ENCODE peak calls at places on chromosome 16, in ten cellular contexts. V is suprapubic skin, F is OCI-LY7, O is body of pancreas, H is right atrium auricular region, C is cardiac muscle cell, X is neural progenitor cell, K is Caco-2, J is mucosa of descending colon, M is stomach. E is an unnamed sample.
A peak's percentile ranks its signal among the peaks of the same experiment; 100 is the strongest.

GRCh38 chr16:14350626-14351025 is 279.4 kb downstream of the PARN start:
- DNase-seq in V (no peak), F (no peak), O (no peak), H (no peak), C (no peak), X (no peak), K (no peak), J (no peak), M (no peak), E (no peak)

GRCh38 chr16:64356267-64356666 is 765.6 kb downstream of the CDH11 start:
- DNase-seq in V (no peak), F (no peak), O (no peak), H (no peak), C (peak; percentile 84), X (no peak), K (no peak), J (no peak), M (no peak), E (no peak)

GRCh38 chr16:2286550-2286949 is 18.6 kb upstream of the RNPS1 start:
- DNase-seq in V (no peak), F (no peak), O (no peak), H (no peak), C (no peak), X (no peak), K (no peak), J (no peak), M (no peak), E (no peak)

GRCh38 chr16:69309316-69309715 is 1.8 kb upstream of the VPS4A start:
- DNase-seq in V (no peak), F (no peak), O (no peak), H (no peak), C (no peak), X (no peak), K (peak; percentile 29), J (no peak), M (no peak), E (no peak)

GRCh38 chr16:27322858-27323780 is 9.3 kb downstream of the IL4R start:
- DNase-seq in V (peak; percentile 57), F (no peak), O (peak; percentile 73), H (no peak), C (no peak), X (no peak), K (peak; percentile 68), J (peak; percentile 85), M (peak; percentile 75), E (no peak)

GRCh38 chr16:66928702-66929388 is 3.5 kb upstream of the RRAD start:
- DNase-seq in V (no peak), F (peak; percentile 29), O (no peak), H (no peak), C (peak; percentile 50), X (peak; percentile 58), K (no peak), J (peak; percentile 53), M (no peak), E (no peak)

GRCh38 chr16:11032922-11033291 is 88.5 kb downstream of the CLEC16A start:
- DNase-seq in V (no peak), F (no peak), O (no peak), H (peak; percentile 73), C (peak; percentile 88), X (peak; percentile 73), K (no peak), J (peak; percentile 22), M (peak; percentile 25), E (no peak)

GRCh38 chr16:68936729-68937631 is 93.6 kb downstream of the TANGO6 start:
- DNase-seq in V (no peak), F (no peak), O (no peak), H (no peak), C (peak; percentile 47), X (no peak), K (no peak), J (no peak), M (no peak), E (no peak)

GRCh38 chr16:31491778-31492418 is 9.0 kb downstream of the SLC5A2 start:
- DNase-seq in V (no peak), F (no peak), O (no peak), H (no peak), C (no peak), X (no peak), K (no peak), J (no peak), M (no peak), E (no peak)

GRCh38 chr16:66856184-66856730 is 12.0 kb downstream of the CA7 start:
- DNase-seq in V (no peak), F (no peak), O (no peak), H (no peak), C (no peak), X (no peak), K (no peak), J (no peak), M (no peak), E (no peak)

GRCh38 chr16:27430923-27431484 is 29.0 kb downstream of the IL21R start:
- DNase-seq in V (peak; percentile 52), F (peak; percentile 70), O (no peak), H (peak; percentile 13), C (peak; percentile 26), X (no peak), K (no peak), J (no peak), M (peak; percentile 13), E (no peak)

GRCh38 chr16:2816751-2817495 is at the start of gene PRSS21:
- DNase-seq in V (peak; percentile 71), F (peak; percentile 68), O (peak; percentile 27), H (no peak), C (no peak), X (no peak), K (no peak), J (no peak), M (no peak), E (no peak)

GRCh38 chr16:50946098-50946497 is 204.2 kb downstream of the CYLD start:
- DNase-seq in V (no peak), F (no peak), O (no peak), H (no peak), C (no peak), X (no peak), K (no peak), J (no peak), M (no peak), E (no peak)

GRCh38 chr16:66551362-66551761 is 1.0 kb upstream of the CKLF start:
- DNase-seq in V (no peak), F (peak; percentile 82), O (no peak), H (no peak), C (no peak), X (peak; percentile 37), K (peak; percentile 82), J (peak; percentile 45), M (no peak), E (no peak)

DNA sequence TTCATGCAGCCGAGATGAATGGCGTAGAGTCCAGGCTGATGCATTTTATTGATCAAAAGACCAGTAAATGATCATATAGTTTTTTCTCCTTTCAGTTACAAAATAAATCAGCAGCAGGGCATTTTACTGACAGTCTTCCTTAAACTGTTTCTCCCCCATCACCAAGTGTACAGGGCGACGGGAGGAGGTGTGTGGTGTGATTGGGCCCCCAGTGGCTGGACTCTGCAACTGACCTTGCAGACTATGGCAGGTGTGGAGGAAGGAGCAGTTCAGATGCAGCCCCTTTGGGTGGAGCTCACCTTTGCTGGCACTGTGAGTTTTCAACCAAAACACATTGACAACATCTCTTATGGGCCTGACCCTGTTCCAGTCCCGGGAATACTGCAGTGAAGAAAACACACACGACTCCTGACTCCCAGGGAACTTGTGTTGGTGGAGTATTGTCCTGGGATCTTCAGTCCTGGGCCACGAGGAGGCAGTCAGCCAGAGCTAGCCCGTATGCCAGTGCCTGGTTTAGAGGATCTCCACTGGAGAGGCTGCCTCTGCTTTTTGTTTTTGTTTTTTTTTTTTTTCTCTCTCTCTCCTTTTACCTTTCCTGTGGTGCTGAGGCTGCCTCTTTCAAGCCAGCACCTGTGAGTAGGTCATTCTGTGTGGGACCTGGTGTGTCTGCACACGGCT is 29.8 kb downstream of the KIAA0513 start:
- DNase-seq in V (no peak), F (peak; percentile 45), O (peak; percentile 55), H (no peak), C (no peak), X (no peak), K (peak; percentile 66), J (no peak), M (peak; percentile 42), E (no peak)
- TF ChIP-seq CTCF in V (no peak), F (peak; percentile 65), O (peak; percentile 33), H (no peak), C (no peak), X (peak; percentile 40), K (peak; percentile 71), J (no peak), M (no peak), E (no peak)

GRCh38 chr16:8959921-8960787 is 3.6 kb downstream of the USP7 start:
- DNase-seq in V (no peak), F (peak; percentile 49), O (no peak), H (no peak), C (peak; percentile 34), X (peak; percentile 50), K (no peak), J (no peak), M (no peak), E (no peak)
- H3K4me1 ChIP-seq in V (peaks cover 78% of the 10 kb centered on the region), F (peaks cover 60% of the 10 kb centered on the region), O (peaks cover 68% of the 10 kb centered on the region), H (peaks cover 78% of the 10 kb centered on the region), C (peaks cover 55% of the 10 kb centered on the region), X (peaks cover 52% of the 10 kb centered on the region), K (peaks cover 18% of the 10 kb centered on the region), J (peaks cover 71% of the 10 kb centered on the region), M (peaks cover 79% of the 10 kb centered on the region), E (peaks cover 76% of the 10 kb centered on the region)

GRCh38 chr16:88595101-88595500 is 24.9 kb downstream of the ZC3H18 start:
- DNase-seq in V (no peak), F (no peak), O (no peak), H (no peak), C (no peak), X (no peak), K (no peak), J (no peak), M (no peak), E (no peak)

GRCh38 chr16:88593910-88594309 is 23.7 kb downstream of the ZC3H18 start:
- DNase-seq in V (no peak), F (no peak), O (no peak), H (no peak), C (no peak), X (no peak), K (no peak), J (no peak), M (no peak), E (no peak)

GRCh38 chr16:88596477-88596876 is 26.3 kb downstream of the ZC3H18 start:
- DNase-seq in V (no peak), F (no peak), O (no peak), H (no peak), C (peak; percentile 66), X (no peak), K (no peak), J (no peak), M (no peak), E (no peak)

GRCh38 chr16:88597856-88598491 is 27.8 kb downstream of the ZC3H18 start:
- DNase-seq in V (no peak), F (no peak), O (no peak), H (no peak), C (no peak), X (no peak), K (no peak), J (no peak), M (no peak), E (no peak)

GRCh38 chr16:88595921-88596320 is 25.7 kb downstream of the ZC3H18 start:
- DNase-seq in V (no peak), F (no peak), O (no peak), H (no peak), C (no peak), X (no peak), K (no peak), J (no peak), M (no peak), E (no peak)
- H3K36me3 ChIP-seq in V (peaks cover 36% of the 10 kb centered on the region), F (peaks cover 67% of the 10 kb centered on the region), O (no peaks in the 10 kb centered on the region), H (peaks cover 27% of the 10 kb centered on the region), C (peaks cover 28% of the 10 kb centered on the region), X (no peaks in the 10 kb centered on the region), K (peaks cover 6% of the 10 kb centered on the region), J (no peaks in the 10 kb centered on the region), M (peaks cover 69% of the 10 kb centered on the region), E (peaks cover 24% of the 10 kb centered on the region)

GRCh38 chr16:85191341-85191965 is 79.2 kb upstream of the CIBAR2 start:
- DNase-seq in V (no peak), F (no peak), O (no peak), H (no peak), C (no peak), X (no peak), K (no peak), J (no peak), M (no peak), E (no peak)
- TF ChIP-seq CTCF in V (no peak), F (no peak), O (no peak), H (no peak), C (no peak), X (no peak), K (no peak), J (no peak), M (no peak), E (no peak)